ENCODE peak calls at places on chromosomes 11 and 22, in ten cellular contexts. A is glutamatergic neuron; C is dermis microvascular lymphatic vessel endothelial cell; R is globus pallidus; X is posterior vena cava; G is activated CD4-positive, alpha-beta T cell treated with anti-CD3 and anti-CD28 coated beads for 48 hours; B is CD8-positive, alpha-beta T cell; W is AG04450; Q is pulmonary artery endothelial cell; N is thoracic aorta. U is an unnamed sample.

GRCh38 chr11:5291207-5291838 is 10.4 kb downstream of the OR51B4 start:
- DNase-seq in G (no peak), X (no peak), W (no peak), A (no peak), Q (no peak), B (no peak), C (no peak), N (no peak), R (no peak), U (no peak)

GRCh38 chr11:107427569-107428180 is 29.9 kb downstream of the CWF19L2 start:
- DNase-seq in A (no peak), G (no peak), X (no peak), B (no peak), W (no peak), Q (no peak), R (no peak), C (no peak), N (no peak), U (no peak)

GRCh38 chr11:17719940-17720795 is 797 bp downstream of the MYOD1 start:
- DNase-seq in B (no peak), G (no peak), N (no peak), Q (no peak), R (no peak), C (peak), A (peak), X (peak), W (no peak), U (no peak)

GRCh38 chr11:45610627-45611026 is 54.8 kb downstream of the CHST1 start:
- DNase-seq in C (no peak), G (no peak), N (no peak), A (no peak), X (peak), W (no peak), R (no peak), B (no peak), Q (no peak), U (no peak)

GRCh38 chr11:65419773-65420481 is 2.7 kb upstream of the NEAT1 start:
- DNase-seq in C (no peak), X (peak), B (peak), Q (peak), A (no peak), R (peak), N (peak), W (no peak), G (peak), U (peak)

GRCh38 chr11:30729187-30729713 is 143.1 kb upstream of the MPPED2 start:
- DNase-seq in R (no peak), G (no peak), N (no peak), A (no peak), C (no peak), X (no peak), W (no peak), B (no peak), Q (no peak), U (no peak)

GRCh38 chr11:69539416-69540117 is 58.1 kb downstream of the LINC01488 start:
- DNase-seq in X (peak), A (no peak), R (peak), C (no peak), N (no peak), B (no peak), Q (no peak), W (no peak), G (no peak), U (no peak)

GRCh38 chr11:68377389-68377795 is 65.0 kb downstream of the LRP5 start:
- DNase-seq in B (no peak), A (no peak), Q (no peak), X (no peak), C (peak), G (no peak), N (no peak), W (no peak), R (no peak), U (no peak)

GRCh38 chr11:75031224-75031753 is 42.6 kb downstream of the NEU3 start:
- DNase-seq in A (no peak), C (peak), W (peak), B (no peak), Q (peak), N (no peak), X (no peak), G (no peak), R (peak), U (peak)

GRCh38 chr11:63866211-63866610 is 27.3 kb downstream of the MARK2 start:
- DNase-seq in B (peak), R (no peak), X (peak), N (no peak), C (no peak), Q (no peak), A (no peak), W (no peak), G (peak), U (peak)

GRCh38 chr22:46710842-46711241 is 27.2 kb downstream of the CERK start:
- DNase-seq in R (no peak), C (no peak), B (no peak), G (no peak), X (no peak), A (no peak), Q (no peak), N (no peak), W (no peak), U (no peak)

GRCh38 chr11:14029971-14030531 is 67.5 kb downstream of the SPON1 start:
- DNase-seq in Q (no peak), G (no peak), R (no peak), C (peak), A (no peak), B (no peak), X (peak), N (peak), W (peak), U (peak)

GRCh38 chr11:80815752-80816453 is 1375.1 kb upstream of the TENM4 start:
- DNase-seq in G (no peak), Q (peak), B (no peak), A (no peak), W (no peak), X (no peak), N (no peak), R (no peak), C (no peak), U (no peak)

GRCh38 chr11:65553301-65554001 is 4.7 kb downstream of the LTBP3 start:
- DNase-seq in W (no peak), B (peak), X (no peak), C (no peak), R (no peak), G (peak), Q (no peak), N (no peak), A (peak), U (no peak)

GRCh38 chr11:32312865-32313403 is 122.4 kb downstream of the WT1 start:
- DNase-seq in R (no peak), C (peak), G (peak), N (no peak), X (no peak), A (peak), W (no peak), Q (no peak), B (no peak), U (no peak)

GRCh38 chr11:2312232-2313042 is 10.6 kb downstream of the TSPAN32 start:
- DNase-seq in N (no peak), R (no peak), B (no peak), Q (no peak), W (no peak), A (no peak), G (peak), C (no peak), X (peak), U (peak)

GRCh38 chr11:45801723-45802315 is 3.1 kb upstream of the SLC35C1 start:
- DNase-seq in G (no peak), W (no peak), Q (no peak), N (no peak), R (no peak), A (no peak), C (no peak), B (no peak), X (no peak), U (peak)

GRCh38 chr11:15810581-15810980 is 545.8 kb downstream of the SOX6 start:
- DNase-seq in W (no peak), X (no peak), A (no peak), Q (no peak), R (no peak), C (no peak), N (no peak), B (no peak), G (no peak), U (no peak)

GRCh38 chr11:32386770-32387377 is 48.5 kb downstream of the WT1 start:
- DNase-seq in C (no peak), B (no peak), A (no peak), Q (peak), R (no peak), G (no peak), X (no peak), N (no peak), W (no peak), U (no peak)

GRCh38 chr11:93444671-93445073 is 98.5 kb downstream of the SMCO4 start:
- DNase-seq in C (no peak), G (peak), B (no peak), W (no peak), N (no peak), R (no peak), A (peak), X (no peak), Q (no peak), U (no peak)

GRCh38 chr11:134032031-134032430 is 36.8 kb upstream of the JAM3 start:
- DNase-seq in R (no peak), Q (no peak), X (no peak), W (no peak), G (no peak), A (no peak), B (no peak), C (no peak), N (no peak), U (no peak)

GRCh38 chr11:87722756-87723599 is 452.3 kb downstream of the RAB38 start:
- DNase-seq in X (no peak), N (no peak), C (peak), A (peak), B (no peak), R (no peak), G (peak), Q (no peak), W (no peak), U (no peak)

GRCh38 chr22:44701824-44702478 is at the start of gene PRR5:
- DNase-seq in B (peak), W (peak), G (peak), N (no peak), A (peak), R (peak), C (peak), Q (no peak), X (peak), U (peak)

GRCh38 chr11:77103319-77103718 is 679 bp downstream of the OMP start:
- DNase-seq in Q (no peak), G (no peak), A (no peak), X (no peak), B (no peak), R (no peak), C (no peak), N (no peak), W (no peak), U (no peak)

GRCh38 chr11:44403587-44404322 is 93.8 kb upstream of the ALX4 start:
- DNase-seq in Q (no peak), B (no peak), R (no peak), N (no peak), X (no peak), C (no peak), G (no peak), W (no peak), A (no peak), U (peak)

GRCh38 chr22:27317156-27317555 is 484.4 kb downstream of the MN1 start:
- DNase-seq in C (no peak), N (no peak), X (no peak), A (no peak), G (no peak), B (no peak), Q (no peak), W (no peak), R (no peak), U (peak)

GRCh38 chr11:97703815-97704214 is 1314.0 kb downstream of the JRKL start:
- DNase-seq in W (no peak), R (no peak), B (no peak), G (no peak), N (no peak), C (no peak), Q (no peak), A (no peak), X (no peak), U (no peak)

GRCh38 chr11:563812-564578 is 3.2 kb downstream of the RASSF7 start:
- DNase-seq in Q (no peak), A (no peak), C (no peak), G (no peak), X (no peak), B (no peak), R (no peak), N (no peak), W (no peak), U (no peak)